ENCODE peak calls at places on chromosomes 5 and 9, in eight cellular contexts. T is bronchial epithelial cell, V is cardiac fibroblast, D is BJ, P is fibroblast of lung, I is A549, B is lower lobe of right lung, K is endodermal cell. C is an unnamed sample.

GRCh38 chr5:36870399-36871040 is 6.0 kb upstream of the NIPBL start:
- DNase-seq in T (peak), V (peak), D (no peak), P (peak), I (peak), B (no peak), K (no peak), C (no peak)

GRCh38 chr9:115111854-115112253 is 6.1 kb downstream of the TNC start:
- DNase-seq in T (no peak), V (no peak), D (no peak), P (no peak), I (no peak), B (no peak), K (no peak), C (no peak)

GRCh38 chr9:91558879-91559278 is 135.2 kb upstream of the NFIL3 start:
- DNase-seq in T (no peak), V (peak), D (no peak), P (peak), I (no peak), B (no peak), K (no peak), C (no peak)

GRCh38 chr9:69502671-69503301 is 169.4 kb downstream of the APBA1 start:
- DNase-seq in T (peak), V (peak), D (no peak), P (peak), I (no peak), B (no peak), K (no peak), C (no peak)

GRCh38 chr5:109653840-109654239 is 35.9 kb upstream of the MAN2A1 start:
- DNase-seq in T (peak), V (no peak), D (no peak), P (no peak), I (no peak), B (no peak), K (no peak), C (no peak)

GRCh38 chr5:133222040-133222439 is 170.2 kb downstream of the HSPA4 start:
- DNase-seq in T (no peak), V (no peak), D (no peak), P (no peak), I (no peak), B (no peak), K (peak), C (no peak)

GRCh38 chr5:174412374-174412773 is 312.0 kb upstream of the MSX2 start:
- DNase-seq in T (no peak), V (no peak), D (no peak), P (no peak), I (no peak), B (no peak), K (no peak), C (no peak)

GRCh38 chr9:137989999-137990715 is 112.6 kb downstream of the CACNA1B start:
- DNase-seq in T (no peak), V (no peak), D (no peak), P (no peak), I (no peak), B (no peak), K (peak), C (no peak)

GRCh38 chr5:160167623-160168165 is 48.4 kb upstream of the PWWP2A start:
- DNase-seq in T (peak), V (no peak), D (no peak), P (no peak), I (no peak), B (no peak), K (no peak), C (no peak)

GRCh38 chr5:6328173-6328572 is 50.2 kb downstream of the MED10 start:
- DNase-seq in T (peak), V (peak), D (no peak), P (no peak), I (no peak), B (no peak), K (peak), C (no peak)

GRCh38 chr5:32170303-32171170 is 3.6 kb downstream of the GOLPH3 start:
- DNase-seq in T (peak), V (peak), D (peak), P (peak), I (no peak), B (no peak), K (no peak), C (peak)

GRCh38 chr5:96648598-96648997 is 13.6 kb upstream of the CAST start:
- DNase-seq in T (no peak), V (no peak), D (no peak), P (peak), I (no peak), B (no peak), K (no peak), C (no peak)

GRCh38 chr5:11733840-11734192 is 170.4 kb downstream of the CTNND2 start:
- DNase-seq in T (no peak), V (no peak), D (no peak), P (no peak), I (no peak), B (no peak), K (no peak), C (no peak)

GRCh38 chr5:83711982-83712601 is 8.6 kb downstream of the HAPLN1 start:
- DNase-seq in T (peak), V (peak), D (no peak), P (peak), I (peak), B (no peak), K (peak), C (no peak)

GRCh38 chr5:5271606-5272321 is 131.6 kb downstream of the ADAMTS16 start:
- DNase-seq in T (no peak), V (no peak), D (no peak), P (no peak), I (no peak), B (no peak), K (no peak), C (no peak)

GRCh38 chr5:176870110-176870591 is 29.0 kb downstream of the HK3 start:
- DNase-seq in T (peak), V (peak), D (no peak), P (peak), I (peak), B (no peak), K (peak), C (no peak)

GRCh38 chr5:78964889-78965288 is 20.2 kb downstream of the ARSB start:
- DNase-seq in T (peak), V (peak), D (no peak), P (peak), I (peak), B (no peak), K (no peak), C (no peak)

GRCh38 chr9:2299156-2299842 is 284.2 kb downstream of the SMARCA2 start:
- DNase-seq in T (no peak), V (no peak), D (no peak), P (no peak), I (no peak), B (peak), K (no peak), C (no peak)

GRCh38 chr9:97740848-97741821 is 44.0 kb upstream of the XPA start:
- DNase-seq in T (peak), V (peak), D (peak), P (peak), I (no peak), B (peak), K (peak), C (no peak)

GRCh38 chr5:132557425-132557805 is 638 bp downstream of the RAD50 start:
- DNase-seq in T (peak), V (peak), D (peak), P (peak), I (peak), B (peak), K (peak), C (no peak)

GRCh38 chr9:97445119-97445701 is 33.3 kb downstream of the TDRD7 start:
- DNase-seq in T (peak), V (no peak), D (no peak), P (no peak), I (no peak), B (no peak), K (no peak), C (no peak)

GRCh38 chr9:91483189-91483691 is 59.6 kb upstream of the NFIL3 start:
- DNase-seq in T (no peak), V (peak), D (no peak), P (peak), I (no peak), B (no peak), K (no peak), C (no peak)

GRCh38 chr9:86034863-86035734 is 64.3 kb downstream of the GOLM1 start:
- DNase-seq in T (peak), V (peak), D (no peak), P (peak), I (peak), B (no peak), K (peak), C (no peak)

GRCh38 chr9:86942352-86943222 is 4.7 kb downstream of the GAS1 start:
- DNase-seq in T (no peak), V (no peak), D (no peak), P (no peak), I (no peak), B (no peak), K (no peak), C (no peak)

GRCh38 chr5:73459366-73459765 is 10.8 kb upstream of the FOXD1 start:
- DNase-seq in T (peak), V (peak), D (no peak), P (no peak), I (no peak), B (no peak), K (no peak), C (no peak)

GRCh38 chr9:34072410-34072809 is 23.7 kb upstream of the UBAP2 start:
- DNase-seq in T (peak), V (no peak), D (no peak), P (no peak), I (no peak), B (no peak), K (peak), C (no peak)

GRCh38 chr5:1552469-1553255 is 28.9 kb upstream of the LPCAT1 start:
- DNase-seq in T (no peak), V (peak), D (no peak), P (peak), I (no peak), B (no peak), K (no peak), C (no peak)

GRCh38 chr5:33637011-33637410 is 196.2 kb downstream of the TARS1 start:
- DNase-seq in T (no peak), V (no peak), D (no peak), P (no peak), I (no peak), B (no peak), K (no peak), C (no peak)

GRCh38 chr5:33639478-33639877 is 198.7 kb downstream of the TARS1 start:
- DNase-seq in T (no peak), V (no peak), D (no peak), P (no peak), I (no peak), B (no peak), K (no peak), C (no peak)

DNA sequence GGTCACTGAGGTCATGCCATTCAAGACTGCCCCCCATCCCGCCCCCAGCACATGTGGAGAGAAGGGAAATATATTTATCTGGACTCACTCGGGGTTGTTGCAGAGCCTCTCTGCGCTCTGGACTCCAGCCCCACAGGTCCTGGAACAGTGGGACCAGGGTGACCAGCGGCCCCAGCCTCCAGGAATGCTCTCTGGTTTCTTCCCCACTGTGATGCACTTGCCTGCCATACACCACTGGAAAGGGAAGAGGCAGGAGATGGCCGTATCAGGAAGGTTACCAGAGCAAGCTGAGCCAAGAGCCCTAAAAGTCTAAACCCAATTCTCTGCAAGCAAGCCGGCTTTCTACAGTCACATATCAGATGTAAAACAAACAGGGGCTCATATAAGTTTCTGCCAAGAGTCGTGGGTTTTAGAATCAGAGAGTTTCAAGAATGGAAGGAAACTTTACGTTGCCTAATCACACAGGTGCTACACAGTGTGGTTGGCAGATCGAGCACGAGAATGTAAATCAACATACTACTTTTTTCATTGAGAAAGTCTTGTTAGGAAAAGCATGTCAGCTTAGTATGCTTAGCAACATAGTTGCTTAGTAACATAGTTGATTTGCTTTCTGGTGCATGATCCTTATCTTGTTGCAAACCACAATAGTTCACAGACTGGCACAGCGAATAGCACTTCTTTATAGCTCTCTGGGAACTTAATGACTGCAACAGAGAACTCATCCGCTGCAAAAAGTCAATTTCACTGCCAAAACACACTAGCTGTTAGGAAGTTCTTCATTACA is 201.1 kb downstream of the TARS1 start:
- DNase-seq in T (peak), V (peak), D (no peak), P (peak), I (no peak), B (no peak), K (no peak), C (peak)
- H3K4me3 ChIP-seq in T (no peak), V (no peak), D (no peak), P (no peak), I (no peak), B (no peak), K (no peak), C (no peak)

GRCh38 chr9:88272986-88273385 is 115.3 kb upstream of the SPIN1 start:
- DNase-seq in T (no peak), V (no peak), D (no peak), P (no peak), I (no peak), B (no peak), K (peak), C (no peak)
- TF ChIP-seq CTCF in T (no peak), V (no peak), D (no peak), P (no peak), I (no peak), B (no peak), K (peak), C (no peak)

DNA sequence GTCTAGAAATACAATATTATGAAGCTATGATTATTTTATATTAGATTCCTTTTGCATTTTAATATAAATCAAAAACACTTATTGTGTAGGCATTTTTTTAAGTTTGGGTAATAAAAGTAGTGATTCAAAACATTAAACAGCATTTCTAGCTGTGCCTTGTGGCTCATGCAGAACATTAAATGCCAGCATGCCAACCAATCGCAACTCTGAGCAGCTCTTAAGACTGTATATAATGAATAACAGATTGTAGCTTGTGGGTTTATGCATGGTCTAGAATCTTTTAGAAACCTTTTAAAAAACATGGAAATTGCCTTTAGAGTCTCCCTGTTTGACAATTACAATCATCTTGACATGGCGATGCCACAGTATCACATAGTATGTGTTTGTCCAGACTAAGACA is 903.8 kb downstream of the EFNA5 start:
- DNase-seq in T (no peak), V (no peak), D (no peak), P (no peak), I (no peak), B (no peak), K (no peak), C (no peak)
- H3K4me3 ChIP-seq in T (no peak), V (no peak), D (no peak), P (no peak), I (no peak), B (no peak), K (no peak), C (no peak)

GRCh38 chr5:140357731-140358093 is 2.3 kb upstream of the SLC4A9 start:
- DNase-seq in T (peak), V (peak), D (peak), P (peak), I (peak), B (peak), K (peak), C (no peak)

GRCh38 chr5:140360101-140360500 is at the start of gene SLC4A9:
- DNase-seq in T (no peak), V (no peak), D (no peak), P (no peak), I (no peak), B (no peak), K (no peak), C (no peak)

GRCh38 chr5:140356878-140357730 is 2.9 kb upstream of the SLC4A9 start:
- DNase-seq in T (no peak), V (no peak), D (no peak), P (no peak), I (no peak), B (no peak), K (no peak), C (no peak)

GRCh38 chr5:140360681-140361479 is 886 bp downstream of the SLC4A9 start:
- DNase-seq in T (no peak), V (no peak), D (no peak), P (no peak), I (no peak), B (no peak), K (no peak), C (no peak)

DNA sequence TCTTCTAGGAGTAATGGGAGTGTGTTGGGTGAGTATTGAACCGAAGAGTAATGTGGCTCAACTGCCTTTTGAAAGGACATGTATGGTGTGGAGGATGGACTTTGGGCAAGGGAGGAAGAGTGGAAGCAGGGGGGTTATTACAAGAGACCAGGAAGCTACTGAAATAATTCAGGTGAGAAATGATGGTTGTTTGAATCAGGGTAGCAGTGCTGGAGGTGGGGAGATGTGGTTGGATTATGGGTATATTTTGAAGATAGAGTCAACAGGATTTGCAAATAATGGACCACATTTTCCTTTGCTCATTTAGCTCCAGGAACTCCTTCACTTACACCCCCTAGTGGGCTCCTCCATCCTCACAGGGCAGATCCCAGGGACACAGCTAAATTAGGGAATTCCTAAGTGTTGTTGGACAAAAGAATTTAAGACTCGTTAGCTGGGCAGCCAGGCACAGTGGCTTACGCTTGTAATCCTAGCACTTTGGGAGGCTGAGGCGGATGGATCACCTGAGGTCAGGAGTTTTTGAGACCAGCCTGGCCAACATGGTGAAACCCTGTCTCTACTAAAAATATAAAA is 1.2 kb upstream of the SLC4A9 start:
- DNase-seq in T (no peak), V (peak), D (no peak), P (peak), I (peak), B (no peak), K (peak), C (no peak)
- TF ChIP-seq CTCF in T (peak), V (peak), D (peak), P (peak), I (peak), B (peak), K (peak), C (peak)

DNA sequence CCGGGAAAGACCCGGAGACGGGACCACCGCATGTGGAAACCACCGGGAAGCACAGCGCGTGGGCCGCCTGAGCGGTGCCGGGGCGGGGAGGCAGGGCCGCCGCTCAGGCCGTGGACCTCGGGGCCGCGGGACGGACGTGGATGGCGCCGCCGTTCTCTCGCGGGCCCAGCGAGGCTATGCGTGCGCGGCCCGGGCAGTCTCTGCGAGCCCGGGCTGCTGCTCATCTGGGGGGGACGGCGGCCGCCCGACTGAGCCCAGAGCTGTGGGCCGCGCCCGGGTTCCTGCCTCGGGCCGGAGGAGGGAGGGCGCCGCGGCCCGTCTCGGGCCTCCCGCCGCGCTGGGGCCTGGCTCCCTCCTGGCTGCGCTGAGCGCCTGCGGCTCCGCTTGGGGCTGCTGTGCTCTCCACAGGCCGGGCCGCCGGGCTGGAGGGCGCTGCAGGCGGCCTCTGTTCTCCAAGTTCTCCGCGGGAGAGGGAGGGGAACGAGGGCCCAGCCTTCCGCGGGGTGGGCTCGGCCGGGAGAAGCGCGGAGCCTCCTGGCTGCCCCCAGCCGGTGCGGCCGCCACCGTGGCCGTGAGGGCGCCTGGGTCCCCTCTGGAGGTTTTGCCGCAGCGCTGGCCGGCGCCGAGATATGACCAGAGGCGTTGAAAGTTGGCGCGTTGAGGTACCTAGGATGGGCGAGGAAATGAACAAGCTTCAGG is 13.7 kb downstream of the RABL6 start:
- DNase-seq in T (no peak), V (peak), D (no peak), P (peak), I (no peak), B (no peak), K (peak), C (no peak)
- H3K4me3 ChIP-seq in T (no peak), V (peak), D (no peak), P (no peak), I (no peak), B (peak), K (peak), C (no peak)

GRCh38 chr5:136446565-136446964 is 81.2 kb upstream of the TRPC7 start:
- DNase-seq in T (no peak), V (no peak), D (no peak), P (no peak), I (no peak), B (no peak), K (no peak), C (no peak)
- TF ChIP-seq CTCF in T (no peak), V (no peak), D (no peak), P (no peak), I (no peak), B (no peak), K (peak), C (no peak)

GRCh38 chr5:107501965-107502691 is 168.6 kb downstream of the EFNA5 start:
- DNase-seq in T (peak), V (peak), D (no peak), P (peak), I (no peak), B (no peak), K (no peak), C (no peak)
- H3K4me3 ChIP-seq in T (no peak), V (peak), D (no peak), P (peak), I (no peak), B (no peak), K (no peak), C (peak)

C was measured in AG04449.